ENCODE peak calls at places on chromosome 4, in ten cellular contexts. One of them, this sample, is unnamed.

GRCh38 chr4:118348886-118349285 is 3.9 kb downstream of the PRSS12 start:
- DNase-seq in A549: no peak
- DNase-seq in suprapubic skin: no peak
- DNase-seq in SK-N-SH: no peak
- DNase-seq in tibial nerve: no peak
- DNase-seq in esophagus muscularis mucosa: no peak
- DNase-seq in transverse colon: peak
- DNase-seq in ovary: no peak
- DNase-seq in HepG2: no peak
- DNase-seq in K562: no peak
- DNase-seq in this sample: no peak

GRCh38 chr4:25837107-25837506 is 25.7 kb downstream of the SEL1L3 start:
- DNase-seq in A549: no peak
- DNase-seq in suprapubic skin: no peak
- DNase-seq in SK-N-SH: no peak
- DNase-seq in tibial nerve: no peak
- DNase-seq in esophagus muscularis mucosa: no peak
- DNase-seq in transverse colon: no peak
- DNase-seq in ovary: no peak
- DNase-seq in HepG2: no peak
- DNase-seq in K562: no peak
- DNase-seq in this sample: no peak

GRCh38 chr4:125582302-125582701 is 267.5 kb downstream of the FAT4 start:
- DNase-seq in A549: no peak
- DNase-seq in suprapubic skin: no peak
- DNase-seq in SK-N-SH: no peak
- DNase-seq in tibial nerve: no peak
- DNase-seq in esophagus muscularis mucosa: no peak
- DNase-seq in transverse colon: no peak
- DNase-seq in ovary: no peak
- DNase-seq in HepG2: no peak
- DNase-seq in K562: no peak
- DNase-seq in this sample: no peak

GRCh38 chr4:134202557-134202956 is 968 bp upstream of the PABPC4L start:
- DNase-seq in A549: no peak
- DNase-seq in suprapubic skin: no peak
- DNase-seq in SK-N-SH: no peak
- DNase-seq in tibial nerve: no peak
- DNase-seq in esophagus muscularis mucosa: no peak
- DNase-seq in transverse colon: no peak
- DNase-seq in ovary: no peak
- DNase-seq in HepG2: no peak
- DNase-seq in K562: no peak
- DNase-seq in this sample: no peak

GRCh38 chr4:93466440-93466839 is 362.1 kb upstream of the ATOH1 start:
- DNase-seq in A549: no peak
- DNase-seq in suprapubic skin: no peak
- DNase-seq in SK-N-SH: no peak
- DNase-seq in tibial nerve: no peak
- DNase-seq in esophagus muscularis mucosa: no peak
- DNase-seq in transverse colon: no peak
- DNase-seq in ovary: no peak
- DNase-seq in HepG2: no peak
- DNase-seq in K562: no peak
- DNase-seq in this sample: no peak

GRCh38 chr4:168221298-168221697 is 97.3 kb downstream of the DDX60 start:
- DNase-seq in A549: no peak
- DNase-seq in suprapubic skin: no peak
- DNase-seq in SK-N-SH: no peak
- DNase-seq in tibial nerve: peak
- DNase-seq in esophagus muscularis mucosa: no peak
- DNase-seq in transverse colon: no peak
- DNase-seq in ovary: no peak
- DNase-seq in HepG2: no peak
- DNase-seq in K562: no peak
- DNase-seq in this sample: no peak

GRCh38 chr4:145279122-145279960 is 99.0 kb upstream of the OTUD4 start:
- DNase-seq in A549: no peak
- DNase-seq in suprapubic skin: no peak
- DNase-seq in SK-N-SH: peak
- DNase-seq in tibial nerve: no peak
- DNase-seq in esophagus muscularis mucosa: no peak
- DNase-seq in transverse colon: no peak
- DNase-seq in ovary: no peak
- DNase-seq in HepG2: no peak
- DNase-seq in K562: peak
- DNase-seq in this sample: no peak

GRCh38 chr4:170497105-170497504 is 407.3 kb upstream of the AADAT start:
- DNase-seq in A549: no peak
- DNase-seq in suprapubic skin: no peak
- DNase-seq in SK-N-SH: peak
- DNase-seq in tibial nerve: no peak
- DNase-seq in esophagus muscularis mucosa: no peak
- DNase-seq in transverse colon: no peak
- DNase-seq in ovary: no peak
- DNase-seq in HepG2: no peak
- DNase-seq in K562: no peak
- DNase-seq in this sample: no peak

GRCh38 chr4:154854362-154854761 is 73.3 kb downstream of the RBM46 start:
- DNase-seq in A549: no peak
- DNase-seq in suprapubic skin: no peak
- DNase-seq in SK-N-SH: peak
- DNase-seq in tibial nerve: no peak
- DNase-seq in esophagus muscularis mucosa: no peak
- DNase-seq in transverse colon: no peak
- DNase-seq in ovary: no peak
- DNase-seq in HepG2: peak
- DNase-seq in K562: peak
- DNase-seq in this sample: no peak

GRCh38 chr4:22678851-22679517 is 13.8 kb upstream of the GBA3 start:
- DNase-seq in A549: no peak
- DNase-seq in suprapubic skin: no peak
- DNase-seq in SK-N-SH: no peak
- DNase-seq in tibial nerve: no peak
- DNase-seq in esophagus muscularis mucosa: no peak
- DNase-seq in transverse colon: no peak
- DNase-seq in ovary: no peak
- DNase-seq in HepG2: no peak
- DNase-seq in K562: no peak
- DNase-seq in this sample: no peak

GRCh38 chr4:80103615-80104014 is 30.6 kb upstream of the ANTXR2 start:
- DNase-seq in A549: no peak
- DNase-seq in suprapubic skin: no peak
- DNase-seq in SK-N-SH: no peak
- DNase-seq in tibial nerve: no peak
- DNase-seq in esophagus muscularis mucosa: no peak
- DNase-seq in transverse colon: no peak
- DNase-seq in ovary: no peak
- DNase-seq in HepG2: no peak
- DNase-seq in K562: no peak
- DNase-seq in this sample: no peak
- TF ChIP-seq EP300 in A549: no peak
- TF ChIP-seq EP300 in suprapubic skin: no peak
- TF ChIP-seq EP300 in SK-N-SH: no peak
- TF ChIP-seq EP300 in tibial nerve: no peak
- TF ChIP-seq EP300 in esophagus muscularis mucosa: no peak
- TF ChIP-seq EP300 in transverse colon: no peak
- TF ChIP-seq EP300 in ovary: no peak
- TF ChIP-seq EP300 in HepG2: no peak
- TF ChIP-seq EP300 in K562: no peak
- TF ChIP-seq EP300 in this sample: no peak

GRCh38 chr4:150514709-150515108 is 67.2 kb upstream of the MAB21L2 start:
- DNase-seq in A549: no peak
- DNase-seq in suprapubic skin: no peak
- DNase-seq in SK-N-SH: no peak
- DNase-seq in tibial nerve: no peak
- DNase-seq in esophagus muscularis mucosa: no peak
- DNase-seq in transverse colon: no peak
- DNase-seq in ovary: no peak
- DNase-seq in HepG2: no peak
- DNase-seq in K562: no peak
- DNase-seq in this sample: no peak

GRCh38 chr4:150515135-150515534 is 66.8 kb upstream of the MAB21L2 start:
- DNase-seq in A549: no peak
- DNase-seq in suprapubic skin: no peak
- DNase-seq in SK-N-SH: no peak
- DNase-seq in tibial nerve: no peak
- DNase-seq in esophagus muscularis mucosa: no peak
- DNase-seq in transverse colon: no peak
- DNase-seq in ovary: no peak
- DNase-seq in HepG2: no peak
- DNase-seq in K562: no peak
- DNase-seq in this sample: no peak

DNA sequence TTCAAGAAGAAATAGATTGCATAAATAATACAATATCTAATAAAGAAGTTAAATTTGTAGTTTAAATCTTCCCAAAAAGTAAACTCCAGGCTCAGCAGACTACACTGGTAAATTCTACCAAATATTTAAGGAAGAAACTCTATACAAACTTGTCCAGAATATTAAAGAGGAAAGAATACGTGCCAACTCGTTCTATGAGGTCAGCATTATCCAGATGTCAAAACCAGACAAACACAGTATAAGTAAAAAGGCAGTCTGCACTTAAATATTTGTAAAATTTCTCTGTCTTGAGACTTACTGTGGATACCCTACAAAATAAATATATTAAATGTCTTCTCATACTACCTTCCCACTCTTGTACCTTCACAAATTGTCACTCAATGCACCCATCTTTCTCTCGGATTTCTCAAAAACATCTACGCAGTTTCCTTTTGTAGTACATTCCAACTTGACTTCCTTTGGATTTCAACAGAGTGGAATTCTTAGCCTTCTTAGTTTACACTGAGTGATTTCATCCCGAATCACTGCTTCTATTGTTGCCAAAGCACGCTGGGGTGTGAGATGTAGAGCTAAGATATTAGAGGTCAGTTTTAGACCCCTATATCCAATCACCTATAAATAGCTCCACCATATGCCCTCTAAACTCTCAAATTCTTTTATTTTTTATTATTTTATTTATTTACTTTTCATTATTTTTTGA is 71.6 kb upstream of the MAB21L2 start:
- DNase-seq in A549: peak
- DNase-seq in suprapubic skin: no peak
- DNase-seq in SK-N-SH: no peak
- DNase-seq in tibial nerve: no peak
- DNase-seq in esophagus muscularis mucosa: no peak
- DNase-seq in transverse colon: no peak
- DNase-seq in ovary: no peak
- DNase-seq in HepG2: no peak
- DNase-seq in K562: no peak
- DNase-seq in this sample: no peak
- TF ChIP-seq EP300 in A549: peak
- TF ChIP-seq EP300 in suprapubic skin: no peak
- TF ChIP-seq EP300 in SK-N-SH: no peak
- TF ChIP-seq EP300 in tibial nerve: no peak
- TF ChIP-seq EP300 in esophagus muscularis mucosa: no peak
- TF ChIP-seq EP300 in transverse colon: no peak
- TF ChIP-seq EP300 in ovary: no peak
- TF ChIP-seq EP300 in HepG2: no peak
- TF ChIP-seq EP300 in K562: no peak
- TF ChIP-seq EP300 in this sample: no peak

DNA sequence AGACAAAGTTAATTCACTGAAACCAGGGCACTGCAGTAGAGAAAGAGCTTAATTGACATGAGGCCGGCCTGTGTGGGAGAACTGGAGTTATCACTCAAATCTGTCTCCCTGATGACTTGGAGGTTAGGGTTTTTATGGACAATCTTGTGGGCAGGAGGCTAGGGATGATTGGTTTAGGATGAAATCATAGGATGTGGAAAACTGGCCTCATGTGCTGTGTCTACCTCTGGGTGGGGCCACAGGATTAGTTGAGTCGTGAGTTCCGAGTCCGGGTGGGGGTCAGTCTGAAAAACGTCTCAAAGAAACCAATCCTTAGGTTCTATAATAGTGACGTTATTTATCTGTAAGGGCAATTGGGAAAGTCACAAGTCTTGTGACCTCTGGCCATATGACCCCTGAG is 68.1 kb downstream of the UCHL1 start:
- DNase-seq in A549: no peak
- DNase-seq in suprapubic skin: no peak
- DNase-seq in SK-N-SH: no peak
- DNase-seq in tibial nerve: no peak
- DNase-seq in esophagus muscularis mucosa: no peak
- DNase-seq in transverse colon: no peak
- DNase-seq in ovary: no peak
- DNase-seq in HepG2: no peak
- DNase-seq in K562: no peak
- DNase-seq in this sample: no peak
- TF ChIP-seq EP300 in A549: no peak
- TF ChIP-seq EP300 in suprapubic skin: no peak
- TF ChIP-seq EP300 in SK-N-SH: no peak
- TF ChIP-seq EP300 in tibial nerve: no peak
- TF ChIP-seq EP300 in esophagus muscularis mucosa: no peak
- TF ChIP-seq EP300 in transverse colon: no peak
- TF ChIP-seq EP300 in ovary: no peak
- TF ChIP-seq EP300 in HepG2: no peak
- TF ChIP-seq EP300 in K562: no peak
- TF ChIP-seq EP300 in this sample: no peak

GRCh38 chr4:140884431-140885058 is 128.4 kb upstream of the TBC1D9 start:
- DNase-seq in A549: peak
- DNase-seq in suprapubic skin: no peak
- DNase-seq in SK-N-SH: peak
- DNase-seq in tibial nerve: peak
- DNase-seq in esophagus muscularis mucosa: peak
- DNase-seq in transverse colon: peak
- DNase-seq in ovary: no peak
- DNase-seq in HepG2: peak
- DNase-seq in K562: peak
- DNase-seq in this sample: peak
- TF ChIP-seq EP300 in A549: no peak
- TF ChIP-seq EP300 in suprapubic skin: no peak
- TF ChIP-seq EP300 in SK-N-SH: no peak
- TF ChIP-seq EP300 in tibial nerve: no peak
- TF ChIP-seq EP300 in esophagus muscularis mucosa: no peak
- TF ChIP-seq EP300 in transverse colon: no peak
- TF ChIP-seq EP300 in ovary: no peak
- TF ChIP-seq EP300 in HepG2: no peak
- TF ChIP-seq EP300 in K562: no peak
- TF ChIP-seq EP300 in this sample: no peak

DNA sequence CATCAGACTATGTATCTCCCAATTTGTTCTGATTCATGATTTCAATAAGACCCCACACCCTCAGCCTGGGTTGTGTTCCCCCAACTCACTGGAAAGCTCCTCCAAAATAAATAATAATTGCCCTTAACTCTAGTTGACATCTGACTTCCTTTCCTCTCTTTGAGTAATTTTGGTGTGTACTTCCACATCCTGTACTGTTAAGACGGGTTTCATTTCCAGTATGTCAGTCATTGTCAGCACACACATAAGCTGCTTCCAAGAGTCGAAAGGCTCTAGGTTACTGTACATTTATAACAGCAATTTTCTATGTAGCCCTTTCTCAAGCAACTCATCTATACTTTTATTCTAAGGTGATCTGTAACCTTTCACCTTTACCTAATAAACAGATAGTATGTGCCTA is 52.1 kb upstream of the C1QTNF7 start:
- DNase-seq in A549: no peak
- DNase-seq in suprapubic skin: no peak
- DNase-seq in SK-N-SH: no peak
- DNase-seq in tibial nerve: no peak
- DNase-seq in esophagus muscularis mucosa: no peak
- DNase-seq in transverse colon: no peak
- DNase-seq in ovary: no peak
- DNase-seq in HepG2: no peak
- DNase-seq in K562: no peak
- DNase-seq in this sample: no peak
- TF ChIP-seq EP300 in A549: no peak
- TF ChIP-seq EP300 in suprapubic skin: no peak
- TF ChIP-seq EP300 in SK-N-SH: no peak
- TF ChIP-seq EP300 in tibial nerve: no peak
- TF ChIP-seq EP300 in esophagus muscularis mucosa: no peak
- TF ChIP-seq EP300 in transverse colon: no peak
- TF ChIP-seq EP300 in ovary: no peak
- TF ChIP-seq EP300 in HepG2: no peak
- TF ChIP-seq EP300 in K562: no peak
- TF ChIP-seq EP300 in this sample: no peak